ENCODE peak calls at places on chromosomes 13 and 19, in seven cellular contexts. N is EH, Y is iPS-NIHi11, H is GM13977, D is chondrocyte, W is mesendoderm, B is choroid plexus epithelial cell. C is an unnamed sample.

GRCh38 chr19:10701955-10702307 is 692 bp downstream of the QTRT1 start:
- DNase-seq in N (peak; percentile 26), B (no peak), D (no peak), H (peak; percentile 70), Y (peak; percentile 69), W (peak; percentile 77), C (peak; percentile 40)

GRCh38 chr19:1118999-1119398 is 15.2 kb downstream of the GPX4 start:
- DNase-seq in H (no peak), W (no peak), B (no peak), D (no peak), Y (no peak), N (no peak), C (no peak)

GRCh38 chr13:99384468-99384867 is 77.3 kb upstream of the GPR183 start:
- DNase-seq in Y (no peak), B (no peak), D (no peak), W (no peak), H (no peak), N (no peak), C (no peak)

GRCh38 chr13:80133631-80134083 is 207.3 kb downstream of the SPRY2 start:
- DNase-seq in D (no peak), H (no peak), B (peak; percentile 37), N (no peak), W (peak; percentile 13), Y (no peak), C (no peak)

GRCh38 chr19:29320076-29320475 is 107.1 kb upstream of the UQCRFS1 start:
- DNase-seq in N (no peak), D (no peak), Y (no peak), B (no peak), W (no peak), H (no peak), C (no peak)

GRCh38 chr13:28231642-28232041 is 93.3 kb downstream of the PAN3 start:
- DNase-seq in B (no peak), N (no peak), D (no peak), W (no peak), Y (no peak), H (no peak), C (no peak)

GRCh38 chr19:38678891-38679494 is 31.5 kb downstream of the ACTN4 start:
- DNase-seq in D (no peak), B (no peak), H (no peak), W (no peak), Y (no peak), N (no peak), C (no peak)

GRCh38 chr19:35742121-35742724 is at the start of gene IGFLR1:
- DNase-seq in B (no peak), D (no peak), W (no peak), N (no peak), Y (no peak), H (peak; percentile 70), C (peak; percentile 58)

GRCh38 chr19:22623841-22624221 is 10.3 kb upstream of the ZNF492 start:
- DNase-seq in B (no peak), N (no peak), D (no peak), W (no peak), Y (no peak), H (no peak), C (no peak)

GRCh38 chr19:50178859-50179537 is 15.9 kb upstream of the IZUMO2 start:
- DNase-seq in H (no peak), W (no peak), D (no peak), B (no peak), N (no peak), Y (no peak), C (no peak)

GRCh38 chr19:46133101-46133627 is 8.7 kb upstream of the IGFL3 start:
- DNase-seq in D (no peak), W (peak; percentile 98), B (peak; percentile 92), H (no peak), N (peak; percentile 95), Y (peak; percentile 72), C (no peak)

GRCh38 chr13:35496011-35496410 is 19.5 kb upstream of the MAB21L1 start:
- DNase-seq in B (no peak), D (no peak), N (no peak), H (no peak), W (no peak), Y (no peak), C (no peak)

GRCh38 chr13:112113355-112113754 is 46.4 kb downstream of the SOX1 start:
- DNase-seq in Y (no peak), H (no peak), D (no peak), N (no peak), W (no peak), B (no peak), C (no peak)

GRCh38 chr19:40265763-40266099 is 19.4 kb downstream of the AKT2 start:
- DNase-seq in B (no peak), N (no peak), Y (no peak), H (no peak), D (peak; percentile 61), W (no peak), C (no peak)

GRCh38 chr13:58455094-58455493 is 823.5 kb downstream of the PCDH17 start:
- DNase-seq in B (no peak), H (no peak), Y (no peak), D (no peak), N (no peak), W (no peak), C (no peak)

GRCh38 chr19:17195106-17195505 is 20.1 kb upstream of the USE1 start:
- DNase-seq in Y (no peak), D (no peak), N (no peak), B (no peak), W (no peak), H (no peak), C (no peak)

GRCh38 chr13:50599927-50600326 is 243.6 kb downstream of the DLEU7 start:
- DNase-seq in D (no peak), N (no peak), H (no peak), Y (no peak), B (no peak), W (peak; percentile 11), C (no peak)

GRCh38 chr13:20940083-20940482 is 37.5 kb upstream of the XPO4 start:
- DNase-seq in D (no peak), W (no peak), H (no peak), B (peak; percentile 84), Y (no peak), N (peak; percentile 85), C (no peak)

GRCh38 chr13:32267836-32268439 is 47.2 kb downstream of the ZAR1L start:
- DNase-seq in N (no peak), D (no peak), W (peak; percentile 72), H (peak; percentile 59), Y (peak; percentile 77), B (peak; percentile 36), C (peak; percentile 60)

GRCh38 chr13:50401721-50402510 is 386.7 kb downstream of the KCNRG start:
- DNase-seq in H (no peak), Y (no peak), W (no peak), D (no peak), B (peak; percentile 34), N (peak; percentile 80), C (no peak)

GRCh38 chr19:3115916-3116602 is 19.8 kb upstream of the GNA15 start:
- DNase-seq in H (no peak), Y (no peak), W (peak; percentile 85), D (peak; percentile 84), B (no peak), N (peak; percentile 79), C (no peak)

GRCh38 chr19:42497492-42498226 is 30.6 kb downstream of the CEACAM1 start:
- DNase-seq in Y (no peak), W (no peak), D (no peak), B (no peak), N (no peak), H (peak; percentile 44), C (peak; percentile 42)

GRCh38 chr19:11780431-11781020 is 13.7 kb downstream of the ZNF441 start:
- DNase-seq in D (no peak), N (no peak), Y (no peak), W (peak; percentile 2), H (no peak), B (no peak), C (no peak)

GRCh38 chr13:98325724-98326123 is 148.7 kb upstream of the RNF113B start:
- DNase-seq in B (no peak), N (no peak), D (no peak), W (no peak), H (no peak), Y (no peak), C (no peak)